ENCODE peak calls at places on chromosomes 13 and 19, in seven cellular contexts. H is SK-N-SH, O is GM23248, V is HepG2, E is mammary epithelial cell, R is PC-9, A is hepatocyte. K is an unnamed sample.

GRCh38 chr13:26442541-26442940 is 114.9 kb upstream of the WASF3 start:
- DNase-seq in H (no peak), O (peak; percentile 90), V (no peak), E (no peak), R (no peak), A (peak; percentile 30), K (peak; percentile 71)

GRCh38 chr13:95463516-95463915 is 89.0 kb upstream of the CLDN10 start:
- DNase-seq in H (no peak), O (no peak), V (no peak), E (peak; percentile 12), R (no peak), A (no peak), K (no peak)

GRCh38 chr13:42086582-42086981 is 38.1 kb downstream of the DGKH start:
- DNase-seq in H (no peak), O (no peak), V (no peak), E (no peak), R (no peak), A (no peak), K (no peak)

GRCh38 chr13:99516153-99516929 is 15.1 kb downstream of the TM9SF2 start:
- DNase-seq in H (no peak), O (no peak), V (no peak), E (no peak), R (no peak), A (no peak), K (peak; percentile 19)

GRCh38 chr19:57664269-57665127 is 4.2 kb upstream of the ZSCAN4 start:
- DNase-seq in H (peak; percentile 89), O (peak; percentile 75), V (peak; percentile 39), E (peak; percentile 39), R (peak; percentile 38), A (peak; percentile 78), K (peak; percentile 87)

GRCh38 chr19:1261863-1262686 is 7.1 kb upstream of the CIRBP start:
- DNase-seq in H (no peak), O (peak; percentile 85), V (peak; percentile 48), E (no peak), R (peak; percentile 79), A (peak; percentile 90), K (peak; percentile 91)

GRCh38 chr19:39318071-39318470 is 2.6 kb downstream of the LRFN1 start:
- DNase-seq in H (no peak), O (no peak), V (no peak), E (no peak), R (no peak), A (no peak), K (no peak)

GRCh38 chr19:37991176-37991835 is 84.3 kb downstream of the SIPA1L3 start:
- DNase-seq in H (no peak), O (no peak), V (no peak), E (no peak), R (no peak), A (no peak), K (no peak)

GRCh38 chr19:19053508-19054314 is 10.1 kb upstream of the SLC25A42 start:
- DNase-seq in H (peak; percentile 82), O (peak; percentile 60), V (peak; percentile 50), E (no peak), R (no peak), A (peak; percentile 78), K (peak; percentile 89)

GRCh38 chr19:726993-727956 is 18.5 kb downstream of the PALM start:
- DNase-seq in H (no peak), O (no peak), V (no peak), E (no peak), R (no peak), A (no peak), K (no peak)

GRCh38 chr13:40472427-40473220 is 193.8 kb downstream of the FOXO1 start:
- DNase-seq in H (no peak), O (no peak), V (peak; percentile 30), E (no peak), R (no peak), A (no peak), K (no peak)

GRCh38 chr13:22369840-22370239 is 699.0 kb downstream of the FGF9 start:
- DNase-seq in H (no peak), O (no peak), V (no peak), E (no peak), R (no peak), A (no peak), K (no peak)

GRCh38 chr19:38917921-38918491 is 6.0 kb upstream of the CCER2 start:
- DNase-seq in H (peak; percentile 65), O (peak; percentile 30), V (peak; percentile 62), E (no peak), R (no peak), A (peak; percentile 43), K (peak; percentile 87)

GRCh38 chr19:57056972-57057371 is 62.8 kb upstream of the USP29 start:
- DNase-seq in H (no peak), O (peak; percentile 0), V (no peak), E (no peak), R (no peak), A (no peak), K (no peak)

GRCh38 chr19:46733693-46734240 is 12.1 kb upstream of the FKRP start:
- DNase-seq in H (no peak), O (no peak), V (no peak), E (no peak), R (peak; percentile 44), A (no peak), K (no peak)

GRCh38 chr19:45446295-45446694 is 21.5 kb upstream of the FOSB start:
- DNase-seq in H (peak; percentile 42), O (peak; percentile 66), V (peak; percentile 63), E (peak; percentile 38), R (no peak), A (peak; percentile 41), K (peak; percentile 72)

GRCh38 chr19:29315566-29315965 is 102.6 kb upstream of the UQCRFS1 start:
- DNase-seq in H (no peak), O (no peak), V (no peak), E (no peak), R (no peak), A (no peak), K (no peak)

GRCh38 chr19:40605201-40605971 is 4.2 kb downstream of the LTBP4 start:
- DNase-seq in H (peak; percentile 78), O (peak; percentile 82), V (peak; percentile 22), E (peak; percentile 95), R (peak; percentile 83), A (peak; percentile 84), K (peak; percentile 97)

GRCh38 chr19:15293751-15294505 is 38.4 kb downstream of the BRD4 start:
- DNase-seq in H (peak; percentile 54), O (peak; percentile 63), V (no peak), E (no peak), R (no peak), A (no peak), K (peak; percentile 57)

GRCh38 chr19:2328401-2329161 is at the start of the genes LSM7 and SPPL2B:
- DNase-seq in H (peak; percentile 100), O (peak; percentile 96), V (peak; percentile 72), E (peak; percentile 83), R (peak; percentile 54), A (peak; percentile 96), K (peak; percentile 100)

GRCh38 chr19:2327773-2328400 is 499 bp downstream of the LSM7 start:
- DNase-seq in H (peak; percentile 72), O (peak; percentile 76), V (peak; percentile 32), E (peak; percentile 78), R (peak; percentile 67), A (peak; percentile 59), K (peak; percentile 96)

GRCh38 chr19:2329162-2329505 is 650 bp downstream of the SPPL2B start:
- DNase-seq in H (peak; percentile 59), O (peak; percentile 45), V (no peak), E (no peak), R (no peak), A (no peak), K (no peak)

GRCh38 chr19:2325261-2326046 is 2.9 kb downstream of the LSM7 start:
- DNase-seq in H (no peak), O (no peak), V (no peak), E (no peak), R (no peak), A (no peak), K (no peak)

DNA sequence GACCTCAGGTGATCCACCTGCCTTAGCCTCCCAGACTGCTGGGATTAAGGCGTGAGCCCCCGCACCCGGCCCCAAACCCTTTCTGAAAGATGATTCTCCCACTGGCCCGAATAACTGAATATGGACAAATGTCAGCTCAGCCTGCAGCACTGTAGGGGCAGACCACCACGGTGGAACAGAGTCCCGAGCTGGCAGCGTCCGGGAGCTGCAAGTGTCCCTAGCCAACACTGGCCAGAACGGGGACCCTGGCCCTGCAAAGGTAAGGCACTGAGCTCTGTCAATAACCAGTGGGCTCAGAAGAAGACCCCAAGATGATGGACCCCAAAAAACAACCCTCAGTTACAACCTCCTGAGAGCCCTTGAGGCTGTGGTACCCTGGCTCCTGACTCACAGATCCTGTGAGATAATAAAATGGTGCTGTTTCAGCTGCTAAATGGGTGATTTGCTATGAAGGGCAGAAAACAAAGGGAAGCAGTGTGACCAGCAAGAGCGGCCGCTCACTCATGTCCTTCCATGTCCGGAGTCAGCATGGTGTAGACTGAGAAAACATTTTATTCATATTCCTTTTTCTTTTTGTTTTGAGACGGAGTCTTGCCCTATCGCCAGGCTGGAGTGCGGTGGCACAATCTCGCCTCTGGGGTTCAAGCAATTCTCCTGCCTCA is 1.6 kb downstream of the LSM7 start:
- DNase-seq in H (no peak), O (peak; percentile 20), V (no peak), E (no peak), R (no peak), A (no peak), K (no peak)
- H3K27ac ChIP-seq in H (peak overlapping the region; percentile 67), O (no peak overlapping the region), V (no peak overlapping the region), E (no peak overlapping the region), R (no peak overlapping the region), A (no peak overlapping the region), K (peak overlapping the region; percentile 83)

DNA sequence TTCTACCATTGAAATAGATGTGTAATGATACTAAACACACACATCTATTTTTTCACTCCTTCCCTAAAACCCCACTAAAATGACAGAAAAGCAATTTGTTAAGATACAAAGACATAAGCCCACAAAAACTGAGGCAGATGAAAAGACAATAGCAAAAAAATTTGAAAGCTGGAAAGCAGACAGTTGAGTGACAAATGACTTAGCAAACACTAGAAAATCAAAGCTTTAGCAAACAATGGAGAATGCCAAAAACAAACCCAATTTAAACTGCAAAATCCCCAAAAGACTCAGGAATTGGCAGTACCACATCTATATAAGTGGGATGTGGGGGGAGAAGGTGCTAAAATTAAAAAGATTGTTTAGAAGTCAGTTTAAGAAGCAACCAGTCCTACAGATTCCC is 9.5 kb downstream of the TSC22D1 start:
- DNase-seq in H (no peak), O (no peak), V (no peak), E (no peak), R (no peak), A (no peak), K (no peak)
- H3K4me2 ChIP-seq in H (peak overlapping the region; percentile 42), O (peak overlapping the region; percentile 67), V (no peak overlapping the region), E (no peak overlapping the region), R (peak overlapping the region; percentile 58), A (peak overlapping the region; percentile 12), K (peak overlapping the region; percentile 44)

DNA sequence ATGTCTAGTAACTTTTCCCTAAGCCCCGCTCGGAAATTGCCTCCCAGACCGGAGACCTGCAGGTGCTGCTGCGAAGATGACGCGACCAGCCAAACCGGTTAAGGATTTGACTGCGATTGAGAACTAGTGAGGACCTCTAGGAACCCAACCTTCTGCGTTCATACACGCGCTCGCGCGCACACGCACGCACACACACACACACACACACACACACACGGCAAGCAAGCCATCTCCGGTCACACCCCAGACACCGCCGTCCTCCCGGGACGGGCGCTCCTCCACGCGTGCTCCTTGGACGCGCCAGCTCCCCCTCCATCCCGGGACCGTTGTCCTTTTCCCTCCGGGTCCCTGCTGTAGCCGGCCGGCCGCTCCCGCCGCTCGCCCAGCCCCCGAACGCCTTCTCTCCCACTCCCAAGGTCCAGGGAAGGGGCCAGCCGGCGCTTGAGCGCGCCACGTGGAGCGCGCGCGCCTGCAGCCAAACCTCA is 1.2 kb downstream of the TBC1D4 start:
- DNase-seq in H (peak; percentile 73), O (peak; percentile 61), V (peak; percentile 53), E (peak; percentile 86), R (peak; percentile 88), A (peak; percentile 60), K (peak; percentile 63)
- H3K27ac ChIP-seq in H (no peak overlapping the region), O (no peak overlapping the region), V (peak overlapping the region; percentile 91), E (peak overlapping the region; percentile 0), R (peak overlapping the region; percentile 41), A (no peak overlapping the region), K (no peak overlapping the region)

GRCh38 chr13:61414686-61415664 is 674 bp downstream of the PCDH20 start:
- DNase-seq in H (peak; percentile 80), O (no peak), V (peak; percentile 26), E (peak; percentile 6), R (peak; percentile 49), A (peak; percentile 76), K (peak; percentile 55)
- H3K4me2 ChIP-seq in H (peak overlapping the region; percentile 76), O (no peak overlapping the region), V (peak overlapping the region; percentile 45), E (peak overlapping the region; percentile 40), R (peak overlapping the region; percentile 64), A (peak overlapping the region; percentile 92), K (no peak overlapping the region)

K was measured in osteoblast.